ENCODE peak calls at places on chromosomes 1 and 21, in eight cellular contexts. One of them, this sample, is unnamed.

GRCh38 chr1:233379869-233380438 is 52.4 kb downstream of the MAP3K21 start:
- DNase-seq in C1 segment of cervical spinal cord: no peak
- DNase-seq in ureter: no peak
- DNase-seq in H9: no peak
- DNase-seq in H54: no peak
- DNase-seq in AG08395: no peak
- DNase-seq in AML-193: no peak
- DNase-seq in fibroblast of mammary gland: no peak
- DNase-seq in this sample: no peak

GRCh38 chr1:160978510-160978927 is 23.9 kb upstream of the ITLN2 start:
- DNase-seq in AML-193: no peak
- DNase-seq in H9: no peak
- DNase-seq in H54: no peak
- DNase-seq in fibroblast of mammary gland: no peak
- DNase-seq in ureter: no peak
- DNase-seq in C1 segment of cervical spinal cord: no peak
- DNase-seq in AG08395: no peak
- DNase-seq in this sample: no peak

GRCh38 chr1:4796161-4796998 is 142.0 kb downstream of the AJAP1 start:
- DNase-seq in fibroblast of mammary gland: no peak
- DNase-seq in H54: no peak
- DNase-seq in AML-193: no peak
- DNase-seq in C1 segment of cervical spinal cord: no peak
- DNase-seq in ureter: no peak
- DNase-seq in H9: no peak
- DNase-seq in AG08395: no peak
- DNase-seq in this sample: peak

GRCh38 chr1:1212780-1213152 is 1.2 kb downstream of the TNFRSF4 start:
- DNase-seq in ureter: no peak
- DNase-seq in fibroblast of mammary gland: no peak
- DNase-seq in H54: no peak
- DNase-seq in AML-193: peak
- DNase-seq in C1 segment of cervical spinal cord: no peak
- DNase-seq in H9: no peak
- DNase-seq in AG08395: no peak
- DNase-seq in this sample: peak

GRCh38 chr1:45928486-45929205 is 125.2 kb downstream of the MAST2 start:
- DNase-seq in H9: no peak
- DNase-seq in ureter: no peak
- DNase-seq in C1 segment of cervical spinal cord: no peak
- DNase-seq in AG08395: no peak
- DNase-seq in AML-193: no peak
- DNase-seq in fibroblast of mammary gland: peak
- DNase-seq in H54: no peak
- DNase-seq in this sample: no peak

GRCh38 chr1:93977546-93977945 is 68.3 kb upstream of the GCLM start:
- DNase-seq in H9: no peak
- DNase-seq in AG08395: peak
- DNase-seq in ureter: no peak
- DNase-seq in AML-193: no peak
- DNase-seq in C1 segment of cervical spinal cord: no peak
- DNase-seq in fibroblast of mammary gland: peak
- DNase-seq in H54: peak
- DNase-seq in this sample: no peak

GRCh38 chr21:41283211-41283818 is 33.3 kb upstream of the FAM3B start:
- DNase-seq in C1 segment of cervical spinal cord: no peak
- DNase-seq in AG08395: peak
- DNase-seq in H54: peak
- DNase-seq in AML-193: peak
- DNase-seq in fibroblast of mammary gland: peak
- DNase-seq in H9: peak
- DNase-seq in ureter: peak
- DNase-seq in this sample: peak

GRCh38 chr1:166164646-166164994 is 2.2 kb downstream of the FAM78B start:
- DNase-seq in ureter: no peak
- DNase-seq in H54: no peak
- DNase-seq in H9: no peak
- DNase-seq in AML-193: no peak
- DNase-seq in C1 segment of cervical spinal cord: no peak
- DNase-seq in AG08395: no peak
- DNase-seq in fibroblast of mammary gland: no peak
- DNase-seq in this sample: no peak

GRCh38 chr21:19022978-19023377 is 619.4 kb upstream of the TMPRSS15 start:
- DNase-seq in H54: no peak
- DNase-seq in H9: no peak
- DNase-seq in AG08395: no peak
- DNase-seq in fibroblast of mammary gland: no peak
- DNase-seq in ureter: no peak
- DNase-seq in AML-193: no peak
- DNase-seq in C1 segment of cervical spinal cord: no peak
- DNase-seq in this sample: no peak

GRCh38 chr21:37101384-37101783 is 28.3 kb downstream of the TTC3 start:
- DNase-seq in fibroblast of mammary gland: peak
- DNase-seq in C1 segment of cervical spinal cord: no peak
- DNase-seq in H9: no peak
- DNase-seq in AML-193: no peak
- DNase-seq in ureter: no peak
- DNase-seq in H54: no peak
- DNase-seq in AG08395: no peak
- DNase-seq in this sample: no peak

GRCh38 chr1:93029317-93029716 is 49.8 kb upstream of the MTF2 start:
- DNase-seq in C1 segment of cervical spinal cord: no peak
- DNase-seq in AML-193: no peak
- DNase-seq in fibroblast of mammary gland: no peak
- DNase-seq in H54: no peak
- DNase-seq in AG08395: no peak
- DNase-seq in ureter: no peak
- DNase-seq in H9: no peak
- DNase-seq in this sample: peak

GRCh38 chr1:215599418-215599817 is 32.3 kb downstream of the KCTD3 start:
- DNase-seq in C1 segment of cervical spinal cord: no peak
- DNase-seq in AML-193: no peak
- DNase-seq in fibroblast of mammary gland: peak
- DNase-seq in H9: no peak
- DNase-seq in H54: no peak
- DNase-seq in AG08395: no peak
- DNase-seq in ureter: no peak
- DNase-seq in this sample: no peak

GRCh38 chr1:35691080-35691479 is 27.6 kb downstream of the C1orf216 start:
- DNase-seq in H9: no peak
- DNase-seq in H54: no peak
- DNase-seq in C1 segment of cervical spinal cord: no peak
- DNase-seq in AG08395: no peak
- DNase-seq in fibroblast of mammary gland: no peak
- DNase-seq in AML-193: no peak
- DNase-seq in ureter: no peak
- DNase-seq in this sample: no peak

GRCh38 chr21:31293986-31294385 is 50.1 kb downstream of the TIAM1 start:
- DNase-seq in fibroblast of mammary gland: peak
- DNase-seq in AML-193: no peak
- DNase-seq in H54: peak
- DNase-seq in ureter: no peak
- DNase-seq in H9: no peak
- DNase-seq in AG08395: peak
- DNase-seq in C1 segment of cervical spinal cord: no peak
- DNase-seq in this sample: no peak

GRCh38 chr1:205226868-205227583 is 720 bp upstream of the TMCC2 start:
- DNase-seq in fibroblast of mammary gland: peak
- DNase-seq in AML-193: no peak
- DNase-seq in ureter: no peak
- DNase-seq in H9: no peak
- DNase-seq in C1 segment of cervical spinal cord: no peak
- DNase-seq in AG08395: peak
- DNase-seq in H54: peak
- DNase-seq in this sample: no peak

GRCh38 chr1:167137285-167138192 is 43.7 kb downstream of the STYXL2 start:
- DNase-seq in H54: no peak
- DNase-seq in H9: no peak
- DNase-seq in AG08395: no peak
- DNase-seq in AML-193: no peak
- DNase-seq in C1 segment of cervical spinal cord: no peak
- DNase-seq in ureter: no peak
- DNase-seq in fibroblast of mammary gland: no peak
- DNase-seq in this sample: no peak

GRCh38 chr1:19815801-19816736 is 986 bp upstream of the RNF186 start:
- DNase-seq in AML-193: no peak
- DNase-seq in ureter: no peak
- DNase-seq in C1 segment of cervical spinal cord: no peak
- DNase-seq in H54: no peak
- DNase-seq in fibroblast of mammary gland: no peak
- DNase-seq in AG08395: no peak
- DNase-seq in H9: no peak
- DNase-seq in this sample: no peak

GRCh38 chr21:45407629-45408247 is 2.8 kb downstream of the COL18A1 start:
- DNase-seq in AG08395: no peak
- DNase-seq in H9: no peak
- DNase-seq in ureter: no peak
- DNase-seq in fibroblast of mammary gland: no peak
- DNase-seq in H54: no peak
- DNase-seq in C1 segment of cervical spinal cord: no peak
- DNase-seq in AML-193: no peak
- DNase-seq in this sample: no peak